ENCODE peak calls at places on chromosomes 3 and 15, in four cellular contexts. F is activated T-helper 1 cell treated with anti-CD3 and anti-CD28 coated beads, Interleukin-2, amount 50 U/mL, for 16 hours; K is MG63; B is activated T-cell treated with anti-CD3 and anti-CD28 coated beads for 48 hours. E is an unnamed sample.

GRCh38 chr3:152835311-152836102 is 576 bp downstream of the P2RY1 start:
- DNase-seq in K (peak; percentile 61), F (no peak), B (peak; percentile 21), E (peak; percentile 5)

GRCh38 chr3:50671331-50671730 is 3.4 kb upstream of the DOCK3 start:
- DNase-seq in F (no peak), K (peak; percentile 86), B (no peak), E (peak; percentile 89)

GRCh38 chr3:38647217-38647970 is 2.1 kb downstream of the SCN5A start:
- DNase-seq in F (no peak), K (no peak), B (no peak), E (no peak)

GRCh38 chr3:157572559-157573270 is 69.5 kb upstream of the VEPH1 start:
- DNase-seq in B (no peak), F (no peak), K (peak; percentile 15), E (peak; percentile 61)

GRCh38 chr3:88807471-88808090 is 299.8 kb upstream of the EPHA3 start:
- DNase-seq in F (no peak), B (no peak), K (no peak), E (no peak)

GRCh38 chr3:170717410-170718402 is 131.8 kb upstream of the SLC7A14 start:
- DNase-seq in F (no peak), K (peak; percentile 80), B (no peak), E (no peak)

GRCh38 chr15:82532383-82532990 is 7.8 kb downstream of the RPS17 start:
- DNase-seq in F (no peak), K (no peak), B (no peak), E (no peak)

GRCh38 chr3:39911465-39912309 is 102.3 kb downstream of the MYRIP start:
- DNase-seq in B (no peak), K (peak; percentile 34), F (no peak), E (no peak)

GRCh38 chr15:33200444-33200843 is 5.9 kb upstream of the FMN1 start:
- DNase-seq in B (no peak), K (no peak), F (no peak), E (peak; percentile 63)

GRCh38 chr3:71511037-71511436 is 72.5 kb downstream of the FOXP1 start:
- DNase-seq in K (peak; percentile 83), B (no peak), F (no peak), E (peak; percentile 94)

GRCh38 chr15:70361106-70361505 is 263.4 kb upstream of the TLE3 start:
- DNase-seq in F (no peak), B (no peak), K (no peak), E (no peak)

GRCh38 chr3:13243571-13243970 is 170.3 kb upstream of the IQSEC1 start:
- DNase-seq in K (no peak), F (no peak), B (no peak), E (no peak)

GRCh38 chr3:51269466-51269865 is 115.6 kb upstream of the MANF start:
- DNase-seq in F (no peak), B (no peak), K (no peak), E (peak; percentile 3)

GRCh38 chr3:159238646-159239045 is 436.8 kb downstream of the MFSD1 start:
- DNase-seq in F (no peak), K (peak; percentile 36), B (no peak), E (no peak)

GRCh38 chr15:32106401-32107381 is 76.4 kb downstream of the CHRNA7 start:
- DNase-seq in B (no peak), K (no peak), F (no peak), E (no peak)

GRCh38 chr15:67181221-67181639 is 73.2 kb downstream of the AAGAB start:
- DNase-seq in K (no peak), F (no peak), B (no peak), E (no peak)

GRCh38 chr15:39625856-39626255 is 45.0 kb downstream of the THBS1 start:
- DNase-seq in K (no peak), F (no peak), B (no peak), E (no peak)

GRCh38 chr3:43063114-43063513 is 42.8 kb downstream of the POMGNT2 start:
- DNase-seq in K (no peak), B (no peak), F (no peak), E (no peak)

GRCh38 chr3:193080821-193081220 is 160.2 kb upstream of the PLAAT1 start:
- DNase-seq in K (no peak), B (no peak), F (no peak), E (no peak)

GRCh38 chr3:24678441-24678865 is 183.8 kb upstream of the THRB start:
- DNase-seq in B (no peak), F (no peak), K (peak; percentile 38), E (peak; percentile 85)

GRCh38 chr15:78565097-78565950 is at the start of gene CHRNA5:
- DNase-seq in B (peak; percentile 78), K (peak; percentile 91), F (peak; percentile 20), E (peak; percentile 92)

GRCh38 chr3:148366743-148367410 is 330.8 kb upstream of the AGTR1 start:
- DNase-seq in B (no peak), K (no peak), F (no peak), E (no peak)

GRCh38 chr3:196638922-196639516 is 475 bp upstream of the NRROS start:
- DNase-seq in B (no peak), K (no peak), F (no peak), E (peak; percentile 20)

GRCh38 chr15:44340410-44340809 is 51.9 kb downstream of the GOLM2 start:
- DNase-seq in K (peak; percentile 15), B (no peak), F (no peak), E (peak; percentile 38)

GRCh38 chr3:140143670-140144069 is 208.7 kb downstream of the CLSTN2 start:
- DNase-seq in B (no peak), K (no peak), F (no peak), E (no peak)

GRCh38 chr15:51368307-51368706 is 26.9 kb downstream of the GLDN start:
- DNase-seq in K (no peak), F (no peak), B (no peak), E (no peak)

GRCh38 chr15:98763179-98763578 is 114.8 kb downstream of the IGF1R start:
- DNase-seq in F (no peak), B (no peak), K (no peak), E (no peak)

GRCh38 chr3:94162700-94163099 is 99.8 kb downstream of the NSUN3 start:
- DNase-seq in K (peak; percentile 63), B (no peak), F (no peak), E (peak; percentile 36)

GRCh38 chr3:141764946-141765345 is 1.7 kb downstream of the GRK7 start:
- DNase-seq in F (no peak), B (no peak), K (no peak), E (no peak)

GRCh38 chr3:58462829-58463180 is 29.1 kb upstream of the KCTD6 start:
- DNase-seq in K (no peak), F (no peak), B (no peak), E (no peak)

GRCh38 chr3:109731639-109732473 is 394.5 kb upstream of the DPPA4 start:
- DNase-seq in F (no peak), K (peak; percentile 22), B (peak; percentile 16), E (peak; percentile 4)

E was measured in Daoy.